ENCODE peak calls at places on chromosome 7, in eight cellular contexts. M is right lobe of liver, R is spleen, Y is Panc1, V is GM23248, P is tibial nerve, I is RWPE2, O is small intestine. T is an unnamed sample.

GRCh38 chr7:24521917-24522583 is 51.2 kb upstream of the PALS2 start:
- DNase-seq in M (no peak), R (no peak), Y (no peak), V (no peak), P (no peak), I (no peak), O (no peak), T (no peak)

GRCh38 chr7:142804715-142805114 is 33.9 kb downstream of the PRSS2 start:
- DNase-seq in M (no peak), R (no peak), Y (no peak), V (no peak), P (no peak), I (no peak), O (no peak), T (no peak)

GRCh38 chr7:103573479-103574058 is 127.6 kb upstream of the SLC26A5 start:
- DNase-seq in M (no peak), R (no peak), Y (peak; percentile 22), V (peak; percentile 41), P (no peak), I (no peak), O (peak; percentile 33), T (no peak)

GRCh38 chr7:25940086-25940906 is 211.7 kb upstream of the NFE2L3 start:
- DNase-seq in M (no peak), R (no peak), Y (no peak), V (no peak), P (no peak), I (no peak), O (no peak), T (no peak)

GRCh38 chr7:33421384-33421783 is 292.0 kb downstream of the BBS9 start:
- DNase-seq in M (no peak), R (no peak), Y (no peak), V (peak; percentile 51), P (no peak), I (no peak), O (no peak), T (no peak)

GRCh38 chr7:3000566-3000965 is 43.1 kb downstream of the CARD11 start:
- DNase-seq in M (no peak), R (no peak), Y (no peak), V (no peak), P (no peak), I (no peak), O (no peak), T (no peak)

GRCh38 chr7:120089968-120090367 is 183.0 kb upstream of the KCND2 start:
- DNase-seq in M (no peak), R (no peak), Y (no peak), V (no peak), P (no peak), I (no peak), O (no peak), T (no peak)

GRCh38 chr7:96322847-96323461 is 1.1 kb upstream of the SLC25A13 start:
- DNase-seq in M (no peak), R (no peak), Y (no peak), V (no peak), P (no peak), I (no peak), O (no peak), T (no peak)

GRCh38 chr7:28550580-28551205 is 138.4 kb downstream of the CREB5 start:
- DNase-seq in M (no peak), R (no peak), Y (no peak), V (no peak), P (no peak), I (no peak), O (no peak), T (no peak)

GRCh38 chr7:19062216-19062615 is 55.2 kb downstream of the TWIST1 start:
- DNase-seq in M (no peak), R (no peak), Y (no peak), V (no peak), P (no peak), I (no peak), O (no peak), T (no peak)

GRCh38 chr7:32336726-32337125 is 153.5 kb downstream of the LSM5 start:
- DNase-seq in M (no peak), R (no peak), Y (no peak), V (peak; percentile 8), P (no peak), I (no peak), O (no peak), T (no peak)

DNA sequence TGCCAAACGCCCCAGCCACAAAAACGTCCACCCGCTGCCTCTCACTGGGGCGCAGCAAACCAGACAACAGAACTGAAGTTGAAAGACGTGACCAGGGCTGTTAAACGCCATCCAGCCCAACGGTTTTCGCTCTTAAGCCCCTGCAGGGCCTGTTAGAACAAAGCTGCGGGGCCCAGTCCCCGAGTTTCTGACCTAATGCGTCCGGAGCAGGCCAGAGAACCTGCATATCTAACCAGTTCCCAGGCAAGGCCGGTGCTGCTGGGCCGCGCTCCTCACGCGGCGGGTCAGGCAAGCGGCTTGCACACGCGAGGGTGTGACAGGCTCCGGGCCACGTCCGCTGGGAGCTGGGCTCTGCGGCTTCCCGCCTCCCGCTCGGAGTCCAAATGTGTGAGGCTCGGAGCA is 87.0 kb downstream of the PTPRN2 start:
- DNase-seq in M (no peak), R (no peak), Y (no peak), V (no peak), P (no peak), I (no peak), O (no peak), T (no peak)
- H3K27me3 ChIP-seq in M (no peaks in the 10 kb centered on the region), R (no peaks in the 10 kb centered on the region), Y (no peaks in the 10 kb centered on the region), V (no peaks in the 10 kb centered on the region), P (peaks cover 3% of the 10 kb centered on the region), I (no peaks in the 10 kb centered on the region), O (no peaks in the 10 kb centered on the region), T (no peaks in the 10 kb centered on the region)

GRCh38 chr7:107783648-107784047 is 19.4 kb downstream of the SLC26A3 start:
- DNase-seq in M (no peak), R (no peak), Y (no peak), V (no peak), P (no peak), I (no peak), O (no peak), T (no peak)

GRCh38 chr7:107785170-107785569 is 17.9 kb downstream of the SLC26A3 start:
- DNase-seq in M (no peak), R (no peak), Y (no peak), V (no peak), P (no peak), I (no peak), O (no peak), T (no peak)

GRCh38 chr7:107788216-107788615 is 14.8 kb downstream of the SLC26A3 start:
- DNase-seq in M (no peak), R (no peak), Y (no peak), V (no peak), P (no peak), I (no peak), O (no peak), T (no peak)

GRCh38 chr7:107788662-107789061 is 14.4 kb downstream of the SLC26A3 start:
- DNase-seq in M (no peak), R (no peak), Y (no peak), V (no peak), P (no peak), I (no peak), O (no peak), T (no peak)

DNA sequence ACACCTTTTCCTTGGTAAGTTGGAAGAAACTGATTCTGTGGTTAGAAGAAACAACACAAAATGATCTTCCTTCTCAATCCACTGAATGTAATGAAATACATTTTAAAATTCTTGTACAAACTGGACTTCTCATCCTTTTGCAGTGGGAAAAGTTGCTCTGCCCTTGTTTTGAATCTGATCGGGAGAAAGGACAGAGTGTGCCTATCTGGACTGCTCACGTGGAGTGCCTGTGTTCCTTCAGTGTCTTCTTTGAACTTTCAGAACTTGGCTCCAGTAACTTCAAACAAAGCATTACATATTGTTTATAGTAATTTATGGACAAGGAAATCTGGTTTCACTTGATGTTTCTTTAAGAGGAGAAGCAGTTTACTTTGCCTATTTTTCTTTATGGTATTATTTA is 17.1 kb downstream of the SLC26A3 start:
- DNase-seq in M (no peak), R (no peak), Y (no peak), V (no peak), P (no peak), I (no peak), O (no peak), T (no peak)
- H3K9me3 ChIP-seq in M (no peaks in the 10 kb centered on the region), R (no peaks in the 10 kb centered on the region), Y (no peaks in the 10 kb centered on the region), V (no peaks in the 10 kb centered on the region), P (no peaks in the 10 kb centered on the region), I (no peaks in the 10 kb centered on the region), O (no peaks in the 10 kb centered on the region), T (no peaks in the 10 kb centered on the region)

GRCh38 chr7:116710764-116711452 is 38.9 kb downstream of the MET start:
- DNase-seq in M (no peak), R (no peak), Y (no peak), V (no peak), P (no peak), I (no peak), O (peak; percentile 18), T (no peak)

GRCh38 chr7:116707289-116707688 is 35.3 kb downstream of the MET start:
- DNase-seq in M (no peak), R (no peak), Y (no peak), V (no peak), P (no peak), I (no peak), O (no peak), T (no peak)

GRCh38 chr7:116708861-116709260 is 36.9 kb downstream of the MET start:
- DNase-seq in M (no peak), R (no peak), Y (no peak), V (no peak), P (no peak), I (no peak), O (no peak), T (no peak)

GRCh38 chr7:116708248-116708647 is 36.3 kb downstream of the MET start:
- DNase-seq in M (no peak), R (no peak), Y (no peak), V (no peak), P (no peak), I (no peak), O (no peak), T (no peak)

GRCh38 chr7:116709336-116709735 is 37.3 kb downstream of the MET start:
- DNase-seq in M (no peak), R (no peak), Y (no peak), V (no peak), P (no peak), I (no peak), O (no peak), T (no peak)
- H3K4me1 ChIP-seq in M (peaks cover 19% of the 10 kb centered on the region), R (no peaks in the 10 kb centered on the region), Y (peaks cover 84% of the 10 kb centered on the region), V (peaks cover 48% of the 10 kb centered on the region), P (peaks cover 73% of the 10 kb centered on the region), I (peaks cover 72% of the 10 kb centered on the region), O (no peaks in the 10 kb centered on the region), T (peaks cover 7% of the 10 kb centered on the region)

GRCh38 chr7:1735262-1735661 is 65.2 kb downstream of the ELFN1 start:
- DNase-seq in M (no peak), R (no peak), Y (no peak), V (no peak), P (no peak), I (no peak), O (no peak), T (no peak)

GRCh38 chr7:1732072-1732471 is 62.0 kb downstream of the ELFN1 start:
- DNase-seq in M (no peak), R (no peak), Y (no peak), V (no peak), P (no peak), I (no peak), O (no peak), T (no peak)

GRCh38 chr7:1733908-1734252 is 63.8 kb downstream of the ELFN1 start:
- DNase-seq in M (no peak), R (no peak), Y (no peak), V (no peak), P (no peak), I (no peak), O (no peak), T (no peak)

GRCh38 chr7:1734331-1734730 is 64.3 kb downstream of the ELFN1 start:
- DNase-seq in M (no peak), R (no peak), Y (no peak), V (no peak), P (no peak), I (no peak), O (no peak), T (no peak)

GRCh38 chr7:1733206-1733907 is 63.3 kb downstream of the ELFN1 start:
- DNase-seq in M (no peak), R (no peak), Y (no peak), V (no peak), P (no peak), I (no peak), O (no peak), T (no peak)
- H3K27me3 ChIP-seq in M (no peaks in the 10 kb centered on the region), R (peaks cover 5% of the 10 kb centered on the region), Y (no peaks in the 10 kb centered on the region), V (no peaks in the 10 kb centered on the region), P (peaks cover 29% of the 10 kb centered on the region), I (peaks cover 4% of the 10 kb centered on the region), O (no peaks in the 10 kb centered on the region), T (no peaks in the 10 kb centered on the region)

T was measured in thoracic aorta.